ENCODE peak calls at places on chromosome 4, in nine cellular contexts. W, D, G, Y, U, K, S, A and P are unnamed samples. For H3K9me2, the result is how much of the 10 kb centered on the place peaks cover.

GRCh38 chr4:11635336-11635735 is 206.6 kb upstream of the HS3ST1 start:
- DNase-seq in Y (no peak), K (no peak), S (no peak), W (no peak), D (peak), U (peak), A (no peak), G (peak), P (no peak)

GRCh38 chr4:172996571-172997216 is 171.9 kb upstream of the GALNT7 start:
- DNase-seq in W (no peak), K (no peak), A (no peak), D (no peak), G (peak), S (no peak), U (peak), Y (peak), P (no peak)

GRCh38 chr4:113742643-113743042 is 18.9 kb downstream of the CAMK2D start:
- DNase-seq in A (no peak), S (no peak), D (no peak), U (no peak), W (no peak), Y (no peak), G (no peak), K (no peak), P (no peak)

GRCh38 chr4:112152496-112152895 is 7.2 kb downstream of the FAM241A start:
- DNase-seq in K (no peak), A (no peak), G (no peak), D (no peak), W (no peak), S (no peak), U (no peak), Y (no peak), P (no peak)

GRCh38 chr4:25031077-25031606 is 396 bp upstream of the LGI2 start:
- DNase-seq in Y (peak), G (no peak), K (no peak), W (peak), D (no peak), U (peak), S (no peak), A (peak), P (no peak)

GRCh38 chr4:74365761-74366160 is 816 bp downstream of the EREG start:
- DNase-seq in D (no peak), S (no peak), K (no peak), Y (peak), A (peak), W (peak), U (peak), G (no peak), P (no peak)

GRCh38 chr4:31946456-31946855 is 1226.3 kb downstream of the PCDH7 start:
- DNase-seq in W (no peak), K (no peak), S (no peak), D (no peak), G (no peak), Y (no peak), U (no peak), A (no peak), P (no peak)

GRCh38 chr4:124640037-124640730 is 72.3 kb downstream of the ANKRD50 start:
- DNase-seq in G (peak), W (no peak), D (peak), A (no peak), Y (peak), K (no peak), U (no peak), S (no peak), P (no peak)

GRCh38 chr4:56876264-56876663 is 31.4 kb upstream of the REST start:
- DNase-seq in G (no peak), K (no peak), D (no peak), S (no peak), A (no peak), U (no peak), Y (no peak), W (no peak), P (no peak)

GRCh38 chr4:1356181-1356998 is 9.4 kb downstream of the UVSSA start:
- DNase-seq in W (peak), S (no peak), Y (peak), U (peak), A (peak), D (no peak), G (peak), K (peak), P (peak)

GRCh38 chr4:88865466-88865865 is 167.8 kb upstream of the NAP1L5 start:
- DNase-seq in S (no peak), W (no peak), G (no peak), U (no peak), K (no peak), A (no peak), D (no peak), Y (no peak), P (no peak)

GRCh38 chr4:11496313-11496956 is 67.7 kb upstream of the HS3ST1 start:
- DNase-seq in G (peak), A (no peak), Y (no peak), U (no peak), K (no peak), W (no peak), D (no peak), S (no peak), P (no peak)

GRCh38 chr4:48271626-48272025 is 2.0 kb upstream of the TEC start:
- DNase-seq in S (no peak), A (no peak), U (no peak), D (no peak), W (no peak), Y (no peak), G (no peak), K (no peak), P (no peak)

GRCh38 chr4:143186202-143186601 is 1.5 kb downstream of the USP38 start:
- DNase-seq in S (no peak), D (no peak), A (no peak), Y (peak), K (peak), W (no peak), U (peak), G (peak), P (no peak)

GRCh38 chr4:89617256-89617655 is 219.7 kb downstream of the SNCA start:
- DNase-seq in D (no peak), G (no peak), A (no peak), S (no peak), Y (peak), K (no peak), W (no peak), U (no peak), P (no peak)

GRCh38 chr4:5660185-5660584 is 48.2 kb downstream of the EVC2 start:
- DNase-seq in Y (peak), K (no peak), A (no peak), U (no peak), G (peak), D (no peak), S (no peak), W (no peak), P (no peak)

GRCh38 chr4:172202480-172203076 is 389.4 kb downstream of the GALNTL6 start:
- DNase-seq in A (peak), G (peak), W (peak), D (peak), Y (peak), S (peak), K (peak), U (peak), P (peak)

GRCh38 chr4:154390324-154390723 is 101.3 kb downstream of the DCHS2 start:
- DNase-seq in Y (no peak), D (no peak), W (no peak), S (no peak), U (no peak), K (no peak), A (no peak), G (no peak), P (no peak)

GRCh38 chr4:106422766-106423165 is 54.2 kb upstream of the GIMD1 start:
- DNase-seq in W (no peak), D (no peak), U (no peak), A (no peak), Y (peak), G (no peak), K (no peak), S (no peak), P (no peak)

GRCh38 chr4:52659016-52659721 is at the start of gene USP46:
- DNase-seq in W (peak), U (peak), S (peak), G (peak), K (peak), A (peak), D (peak), Y (peak), P (peak)

GRCh38 chr4:26594778-26595177 is 10.9 kb downstream of the TBC1D19 start:
- DNase-seq in W (no peak), U (no peak), K (no peak), D (no peak), Y (no peak), A (no peak), S (no peak), G (no peak), P (no peak)

GRCh38 chr4:184056877-184057276 is 151.8 kb downstream of the STOX2 start:
- DNase-seq in W (no peak), G (no peak), K (no peak), D (no peak), U (no peak), S (no peak), Y (no peak), A (peak), P (no peak)

GRCh38 chr4:100422911-100423310 is 94.9 kb downstream of the EMCN start:
- DNase-seq in D (no peak), U (no peak), Y (peak), W (no peak), S (peak), K (no peak), A (no peak), G (no peak), P (no peak)

DNA sequence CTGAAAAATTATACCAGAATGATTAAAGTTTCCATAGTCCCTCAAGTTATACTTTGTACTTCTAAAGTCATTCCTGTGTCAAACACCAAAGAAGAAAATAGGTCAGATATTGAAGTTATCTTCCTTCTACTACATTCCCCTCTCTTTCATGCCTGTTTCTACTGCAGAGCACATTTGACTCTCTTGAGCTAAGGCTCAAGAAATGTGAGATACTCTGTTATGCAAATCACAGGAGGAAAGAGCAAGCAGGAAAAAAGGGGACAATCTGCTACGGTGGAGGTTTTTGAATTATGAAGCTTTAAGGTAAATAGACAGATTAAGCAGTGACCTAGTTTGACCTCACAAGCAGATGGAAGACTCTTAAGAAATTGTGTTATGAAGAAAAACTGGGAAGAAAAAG is 198.9 kb upstream of the LDB2 start:
- DNase-seq in K (no peak), D (no peak), Y (no peak), G (no peak), A (peak), S (no peak), W (no peak), U (no peak), P (no peak)
- H3K9me2 ChIP-seq in K (under half), D (under half), Y (under half), G (under half), A (under half), S (under half), W (under half), U (under half), P (under half)

GRCh38 chr4:153209410-153209809 is 5.2 kb downstream of the TRIM2 start:
- DNase-seq in U (peak), A (peak), Y (no peak), D (no peak), K (no peak), G (no peak), S (no peak), W (no peak), P (no peak)
- H3K9me2 ChIP-seq in U (under half), A (under half), Y (under half), D (under half), K (under half), G (under half), S (under half), W (under half), P (under half)

GRCh38 chr4:10184501-10184938 is 67.9 kb upstream of the WDR1 start:
- DNase-seq in K (no peak), U (no peak), W (no peak), S (no peak), A (no peak), D (no peak), Y (no peak), G (no peak), P (no peak)

GRCh38 chr4:10184051-10184450 is 67.5 kb upstream of the WDR1 start:
- DNase-seq in K (no peak), W (no peak), G (no peak), D (no peak), A (no peak), Y (peak), U (no peak), S (no peak), P (no peak)

GRCh38 chr4:10182446-10183424 is 66.1 kb upstream of the WDR1 start:
- DNase-seq in S (no peak), W (no peak), K (no peak), D (no peak), Y (no peak), A (no peak), U (no peak), G (no peak), P (no peak)

GRCh38 chr4:10181745-10182445 is 65.3 kb upstream of the WDR1 start:
- DNase-seq in Y (no peak), U (no peak), W (no peak), A (no peak), K (no peak), S (no peak), G (no peak), D (no peak), P (no peak)

GRCh38 chr4:10183462-10183861 is 66.9 kb upstream of the WDR1 start:
- DNase-seq in S (no peak), U (no peak), G (no peak), D (no peak), W (no peak), K (no peak), Y (no peak), A (no peak), P (no peak)
- H3K9me2 ChIP-seq in S (under half), U (under half), G (under half), D (under half), W (under half), K (under half), Y (under half), A (under half), P (under half)

GRCh38 chr4:122489061-122489460 is 32.5 kb upstream of the IL2 start:
- DNase-seq in W (no peak), U (no peak), S (no peak), Y (no peak), A (no peak), G (no peak), K (no peak), D (no peak), P (no peak)
- H3K9me2 ChIP-seq in W (under half), U (under half), S (under half), Y (under half), A (under half), G (under half), K (under half), D (under half), P (under half)

GRCh38 chr4:127782275-127783025 is at the start of gene HSPA4L:
- DNase-seq in A (peak), D (peak), U (peak), S (peak), K (peak), G (peak), W (no peak), Y (peak), P (peak)

GRCh38 chr4:127782025-127782274 is 172 bp upstream of the HSPA4L start:
- DNase-seq in G (peak), S (peak), U (peak), K (peak), Y (peak), D (peak), A (peak), W (peak), P (no peak)

GRCh38 chr4:127781303-127782024 is 658 bp upstream of the HSPA4L start:
- DNase-seq in G (peak), K (no peak), Y (peak), A (peak), W (peak), S (no peak), D (no peak), U (peak), P (no peak)

GRCh38 chr4:127783971-127784519 is 1.9 kb downstream of the HSPA4L start:
- DNase-seq in G (no peak), U (no peak), Y (no peak), A (no peak), S (no peak), K (no peak), W (no peak), D (no peak), P (no peak)

DNA sequence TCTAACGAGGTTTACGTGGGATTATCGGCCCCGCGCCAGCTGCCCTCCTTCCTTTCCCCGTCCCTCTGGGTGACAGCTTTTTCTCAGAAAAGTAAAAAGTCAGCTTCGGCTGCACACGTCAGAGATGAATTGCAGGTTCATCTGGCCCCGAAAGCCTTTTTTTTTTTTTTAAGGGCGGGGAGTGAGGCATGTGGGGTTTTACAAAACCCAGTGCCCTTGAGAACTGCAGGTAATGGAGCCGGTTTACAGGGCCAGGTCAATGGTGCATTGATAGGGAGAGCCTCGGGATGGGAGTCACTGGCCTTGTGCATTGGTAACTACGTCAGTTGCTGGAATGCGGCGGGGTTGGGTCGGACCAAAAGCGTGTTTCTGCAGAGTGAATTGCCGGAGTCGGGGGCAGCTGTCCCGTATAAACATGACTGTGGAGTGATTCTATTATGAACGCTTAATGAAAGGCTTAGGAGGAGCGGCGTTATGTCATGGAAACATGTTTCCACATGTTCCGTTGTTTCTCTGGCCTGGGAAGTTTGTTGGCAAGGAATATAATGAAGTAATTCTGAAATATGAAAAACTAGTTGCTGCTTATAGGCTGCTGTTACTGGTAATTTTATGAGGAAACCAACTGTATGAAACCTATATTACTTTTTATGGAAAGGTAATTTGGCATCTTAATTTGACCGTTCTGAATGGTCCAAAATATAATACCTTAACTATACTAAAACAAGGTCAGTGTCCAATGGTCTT is 1.1 kb downstream of the HSPA4L start:
- DNase-seq in W (peak), K (no peak), Y (peak), G (peak), D (peak), S (peak), A (peak), U (peak), P (no peak)
- H3K9me2 ChIP-seq in W (under half), K (under half), Y (under half), G (under half), D (under half), S (under half), A (under half), U (under half), P (under half)